ENCODE peak calls at places on chromosomes 5 and 9, in eight cellular contexts. B, V, D, C, F, E, A and I are unnamed samples.

GRCh38 chr5:140005145-140005591 is 37.9 kb downstream of the NRG2 start:
- DNase-seq in B (no peak), V (no peak), D (no peak), C (peak), F (no peak), E (no peak), A (no peak), I (no peak)

GRCh38 chr9:76135902-76136301 is 245.4 kb downstream of the PCSK5 start:
- DNase-seq in B (no peak), V (no peak), D (no peak), C (no peak), F (no peak), E (no peak), A (no peak), I (peak)

GRCh38 chr9:126125177-126125576 is 201.5 kb upstream of the MVB12B start:
- DNase-seq in B (no peak), V (no peak), D (no peak), C (no peak), F (no peak), E (no peak), A (no peak), I (no peak)

GRCh38 chr5:100479079-100479688 is 56.0 kb upstream of the FAM174A start:
- DNase-seq in B (no peak), V (no peak), D (peak), C (peak), F (no peak), E (no peak), A (no peak), I (peak)

GRCh38 chr9:93138171-93138764 is 4.2 kb upstream of the NINJ1 start:
- DNase-seq in B (no peak), V (peak), D (no peak), C (peak), F (no peak), E (no peak), A (no peak), I (no peak)

GRCh38 chr9:114850871-114851270 is 45.0 kb upstream of the TNFSF15 start:
- DNase-seq in B (no peak), V (no peak), D (peak), C (no peak), F (no peak), E (no peak), A (no peak), I (no peak)

GRCh38 chr5:154446183-154447073 is 631 bp downstream of the SAP30L start:
- DNase-seq in B (no peak), V (peak), D (peak), C (peak), F (peak), E (peak), A (peak), I (peak)

GRCh38 chr9:14298607-14299022 is 15.3 kb downstream of the NFIB start:
- DNase-seq in B (no peak), V (no peak), D (no peak), C (no peak), F (no peak), E (no peak), A (no peak), I (no peak)

GRCh38 chr9:22813520-22813919 is 366.9 kb downstream of the DMRTA1 start:
- DNase-seq in B (no peak), V (no peak), D (peak), C (peak), F (no peak), E (no peak), A (no peak), I (peak)

GRCh38 chr9:128412120-128412790 is 8.4 kb upstream of the CERCAM start:
- DNase-seq in B (no peak), V (peak), D (peak), C (peak), F (peak), E (no peak), A (no peak), I (peak)

GRCh38 chr9:130663258-130664171 is 879 bp upstream of the PRDM12 start:
- DNase-seq in B (no peak), V (no peak), D (peak), C (no peak), F (no peak), E (no peak), A (no peak), I (peak)

GRCh38 chr9:127662617-127663016 is 44.2 kb upstream of the CFAP157 start:
- DNase-seq in B (no peak), V (no peak), D (no peak), C (no peak), F (no peak), E (no peak), A (no peak), I (no peak)

GRCh38 chr9:27528278-27528885 is 1.2 kb downstream of the MOB3B start:
- DNase-seq in B (no peak), V (peak), D (peak), C (peak), F (peak), E (peak), A (peak), I (peak)

GRCh38 chr5:158563774-158564390 is 535.8 kb downstream of the EBF1 start:
- DNase-seq in B (no peak), V (no peak), D (no peak), C (no peak), F (no peak), E (no peak), A (no peak), I (no peak)

GRCh38 chr9:112020680-112021596 is 124.3 kb downstream of the UGCG start:
- DNase-seq in B (peak), V (no peak), D (no peak), C (peak), F (no peak), E (no peak), A (no peak), I (peak)

GRCh38 chr9:32398207-32398606 is 13.8 kb downstream of the ACO1 start:
- DNase-seq in B (no peak), V (no peak), D (no peak), C (no peak), F (peak), E (no peak), A (no peak), I (no peak)

GRCh38 chr5:160970605-160971191 is 118.7 kb upstream of the ATP10B start:
- DNase-seq in B (no peak), V (no peak), D (peak), C (peak), F (no peak), E (no peak), A (no peak), I (peak)

GRCh38 chr9:13555516-13555915 is 276.0 kb upstream of the MPDZ start:
- DNase-seq in B (no peak), V (no peak), D (no peak), C (no peak), F (no peak), E (no peak), A (no peak), I (no peak)

GRCh38 chr5:19880859-19881436 is 107.1 kb downstream of the CDH18 start:
- DNase-seq in B (no peak), V (no peak), D (peak), C (no peak), F (no peak), E (no peak), A (no peak), I (peak)

GRCh38 chr9:8599937-8600336 is 800.4 kb upstream of the DMAC1 start:
- DNase-seq in B (no peak), V (peak), D (peak), C (no peak), F (no peak), E (no peak), A (no peak), I (no peak)

GRCh38 chr5:36691993-36692392 is 85.6 kb downstream of the SLC1A3 start:
- DNase-seq in B (no peak), V (no peak), D (no peak), C (no peak), F (no peak), E (no peak), A (no peak), I (no peak)